ENCODE peak calls at places on chromosomes 5 and 9, in five cellular contexts. One of them, this sample, is unnamed.

GRCh38 chr5:172417983-172418630 is 36.2 kb downstream of the SH3PXD2B start:
- DNase-seq in Peyer's patch: peak
- DNase-seq in astrocyte of the spinal cord: peak
- DNase-seq in endodermal cell: no peak
- DNase-seq in fibroblast of the aortic adventitia: peak
- DNase-seq in this sample: no peak

GRCh38 chr5:179900206-179900605 is 7.5 kb downstream of the TBC1D9B start:
- DNase-seq in endodermal cell: no peak
- DNase-seq in fibroblast of the aortic adventitia: no peak
- DNase-seq in Peyer's patch: no peak
- DNase-seq in astrocyte of the spinal cord: no peak
- DNase-seq in this sample: no peak

GRCh38 chr5:34016243-34016642 is 8.4 kb upstream of the AMACR start:
- DNase-seq in astrocyte of the spinal cord: no peak
- DNase-seq in fibroblast of the aortic adventitia: no peak
- DNase-seq in endodermal cell: no peak
- DNase-seq in Peyer's patch: no peak
- DNase-seq in this sample: no peak

GRCh38 chr5:135934939-135935338 is 19.8 kb downstream of the LECT2 start:
- DNase-seq in fibroblast of the aortic adventitia: peak
- DNase-seq in astrocyte of the spinal cord: peak
- DNase-seq in endodermal cell: no peak
- DNase-seq in Peyer's patch: no peak
- DNase-seq in this sample: no peak

GRCh38 chr9:33467526-33467925 is 6.2 kb downstream of the NOL6 start:
- DNase-seq in Peyer's patch: peak
- DNase-seq in astrocyte of the spinal cord: no peak
- DNase-seq in endodermal cell: no peak
- DNase-seq in fibroblast of the aortic adventitia: no peak
- DNase-seq in this sample: no peak

GRCh38 chr5:45800331-45800730 is 104.2 kb upstream of the HCN1 start:
- DNase-seq in endodermal cell: no peak
- DNase-seq in Peyer's patch: no peak
- DNase-seq in fibroblast of the aortic adventitia: no peak
- DNase-seq in astrocyte of the spinal cord: no peak
- DNase-seq in this sample: no peak

GRCh38 chr9:136054146-136054545 is 40.9 kb downstream of the NACC2 start:
- DNase-seq in Peyer's patch: no peak
- DNase-seq in fibroblast of the aortic adventitia: no peak
- DNase-seq in endodermal cell: no peak
- DNase-seq in astrocyte of the spinal cord: no peak
- DNase-seq in this sample: no peak

GRCh38 chr9:3677541-3677940 is 151.7 kb upstream of the RFX3 start:
- DNase-seq in endodermal cell: no peak
- DNase-seq in astrocyte of the spinal cord: no peak
- DNase-seq in Peyer's patch: no peak
- DNase-seq in fibroblast of the aortic adventitia: no peak
- DNase-seq in this sample: no peak

GRCh38 chr9:109101810-109102209 is 17.9 kb downstream of the TMEM245 start:
- DNase-seq in endodermal cell: no peak
- DNase-seq in Peyer's patch: no peak
- DNase-seq in fibroblast of the aortic adventitia: peak
- DNase-seq in astrocyte of the spinal cord: peak
- DNase-seq in this sample: no peak

GRCh38 chr9:90641090-90641489 is 1.5 kb downstream of the DIRAS2 start:
- DNase-seq in endodermal cell: no peak
- DNase-seq in astrocyte of the spinal cord: no peak
- DNase-seq in Peyer's patch: no peak
- DNase-seq in fibroblast of the aortic adventitia: no peak
- DNase-seq in this sample: no peak

GRCh38 chr5:135944967-135945560 is 9.7 kb downstream of the LECT2 start:
- DNase-seq in fibroblast of the aortic adventitia: peak
- DNase-seq in astrocyte of the spinal cord: peak
- DNase-seq in endodermal cell: peak
- DNase-seq in Peyer's patch: peak
- DNase-seq in this sample: no peak

GRCh38 chr5:100623719-100624118 is 88.5 kb downstream of the FAM174A start:
- DNase-seq in astrocyte of the spinal cord: peak
- DNase-seq in Peyer's patch: no peak
- DNase-seq in fibroblast of the aortic adventitia: peak
- DNase-seq in endodermal cell: no peak
- DNase-seq in this sample: no peak

GRCh38 chr9:137303893-137304382 is 1.9 kb upstream of the NRARP start:
- DNase-seq in fibroblast of the aortic adventitia: no peak
- DNase-seq in Peyer's patch: no peak
- DNase-seq in endodermal cell: peak
- DNase-seq in astrocyte of the spinal cord: no peak
- DNase-seq in this sample: no peak

GRCh38 chr9:99216073-99216472 is 5.7 kb downstream of the ALG2 start:
- DNase-seq in endodermal cell: no peak
- DNase-seq in Peyer's patch: no peak
- DNase-seq in astrocyte of the spinal cord: no peak
- DNase-seq in fibroblast of the aortic adventitia: no peak
- DNase-seq in this sample: no peak

GRCh38 chr5:157651623-157652376 is 438 bp downstream of the SOX30 start:
- DNase-seq in Peyer's patch: peak
- DNase-seq in fibroblast of the aortic adventitia: no peak
- DNase-seq in endodermal cell: peak
- DNase-seq in astrocyte of the spinal cord: peak
- DNase-seq in this sample: peak
- TF ChIP-seq CTCF in Peyer's patch: peak
- TF ChIP-seq CTCF in fibroblast of the aortic adventitia: no peak
- TF ChIP-seq CTCF in endodermal cell: peak
- TF ChIP-seq CTCF in astrocyte of the spinal cord: peak
- TF ChIP-seq CTCF in this sample: no peak

GRCh38 chr5:75012748-75013147 is 39.6 kb downstream of the GCNT4 start:
- DNase-seq in Peyer's patch: no peak
- DNase-seq in astrocyte of the spinal cord: no peak
- DNase-seq in fibroblast of the aortic adventitia: no peak
- DNase-seq in endodermal cell: no peak
- DNase-seq in this sample: no peak
- TF ChIP-seq CTCF in Peyer's patch: no peak
- TF ChIP-seq CTCF in astrocyte of the spinal cord: no peak
- TF ChIP-seq CTCF in fibroblast of the aortic adventitia: no peak
- TF ChIP-seq CTCF in endodermal cell: no peak
- TF ChIP-seq CTCF in this sample: no peak

GRCh38 chr9:126773004-126773607 is 31.7 kb upstream of the ZBTB43 start:
- DNase-seq in Peyer's patch: no peak
- DNase-seq in endodermal cell: peak
- DNase-seq in astrocyte of the spinal cord: no peak
- DNase-seq in fibroblast of the aortic adventitia: peak
- DNase-seq in this sample: no peak
- TF ChIP-seq CTCF in Peyer's patch: peak
- TF ChIP-seq CTCF in endodermal cell: peak
- TF ChIP-seq CTCF in astrocyte of the spinal cord: peak
- TF ChIP-seq CTCF in fibroblast of the aortic adventitia: peak
- TF ChIP-seq CTCF in this sample: no peak

GRCh38 chr5:95731571-95732554 is 727 bp downstream of the RHOBTB3 start:
- DNase-seq in astrocyte of the spinal cord: peak
- DNase-seq in endodermal cell: peak
- DNase-seq in fibroblast of the aortic adventitia: peak
- DNase-seq in Peyer's patch: peak
- DNase-seq in this sample: peak
- TF ChIP-seq CTCF in astrocyte of the spinal cord: no peak
- TF ChIP-seq CTCF in endodermal cell: no peak
- TF ChIP-seq CTCF in fibroblast of the aortic adventitia: no peak
- TF ChIP-seq CTCF in Peyer's patch: no peak
- TF ChIP-seq CTCF in this sample: no peak

DNA sequence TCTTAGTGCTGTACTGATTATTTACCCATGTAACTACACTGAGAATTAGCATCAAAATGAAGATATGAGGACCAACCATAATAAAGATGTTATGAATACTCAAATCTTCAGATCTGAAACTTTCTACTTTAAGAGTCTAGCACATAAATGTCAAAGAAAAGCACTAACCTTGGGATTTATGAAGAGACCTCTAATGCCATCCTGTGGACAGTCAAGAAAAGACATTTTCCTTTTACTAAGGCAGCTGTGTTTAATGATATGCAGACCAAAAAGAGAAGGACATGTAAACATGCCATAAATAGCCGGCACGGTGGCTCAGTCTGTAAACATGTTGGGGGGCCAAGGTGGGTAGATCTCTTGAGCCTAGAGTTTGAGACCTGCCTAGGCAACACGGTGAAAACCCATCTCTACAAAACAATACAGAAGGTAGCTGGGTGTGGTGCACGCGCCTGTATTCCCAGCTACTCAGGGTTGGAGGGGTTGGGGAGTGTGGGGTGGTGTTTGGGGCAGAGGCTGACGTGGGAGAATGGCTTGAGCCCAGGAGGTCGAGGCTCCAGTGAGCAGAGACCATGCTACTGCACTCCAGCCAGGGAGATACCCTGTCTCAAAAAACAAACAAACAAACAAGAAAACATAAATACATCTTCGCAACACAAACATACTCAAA is 266.9 kb upstream of the TYRP1 start:
- DNase-seq in astrocyte of the spinal cord: peak
- DNase-seq in endodermal cell: peak
- DNase-seq in Peyer's patch: no peak
- DNase-seq in fibroblast of the aortic adventitia: peak
- DNase-seq in this sample: no peak
- TF ChIP-seq CTCF in astrocyte of the spinal cord: no peak
- TF ChIP-seq CTCF in endodermal cell: peak
- TF ChIP-seq CTCF in Peyer's patch: no peak
- TF ChIP-seq CTCF in fibroblast of the aortic adventitia: peak
- TF ChIP-seq CTCF in this sample: no peak

DNA sequence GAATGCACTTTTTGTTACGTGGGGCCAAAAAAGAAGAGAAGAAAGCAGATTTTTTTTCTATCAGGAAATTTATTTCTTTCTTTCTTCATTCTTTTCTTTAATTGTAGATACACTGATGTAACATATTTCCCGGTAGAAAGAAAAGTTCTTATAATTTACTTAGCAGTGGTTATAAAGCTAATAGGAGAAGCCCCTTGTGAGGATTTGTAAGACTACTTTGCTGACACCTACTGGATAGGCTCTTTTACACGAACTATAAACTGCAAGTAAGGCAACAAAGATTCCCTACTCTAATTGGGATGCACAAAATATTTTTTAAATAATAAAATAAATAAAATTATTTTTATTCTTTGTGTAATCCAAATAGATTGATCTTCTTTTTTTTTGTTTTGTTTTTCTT is 284.4 kb downstream of the DNAH5 start:
- DNase-seq in endodermal cell: no peak
- DNase-seq in astrocyte of the spinal cord: peak
- DNase-seq in Peyer's patch: no peak
- DNase-seq in fibroblast of the aortic adventitia: peak
- DNase-seq in this sample: no peak
- TF ChIP-seq CTCF in endodermal cell: peak
- TF ChIP-seq CTCF in astrocyte of the spinal cord: peak
- TF ChIP-seq CTCF in Peyer's patch: no peak
- TF ChIP-seq CTCF in fibroblast of the aortic adventitia: peak
- TF ChIP-seq CTCF in this sample: no peak

GRCh38 chr5:160685219-160685618 is 166.8 kb downstream of the ATP10B start:
- DNase-seq in Peyer's patch: peak
- DNase-seq in fibroblast of the aortic adventitia: no peak
- DNase-seq in endodermal cell: no peak
- DNase-seq in astrocyte of the spinal cord: no peak
- DNase-seq in this sample: no peak

GRCh38 chr5:160685695-160686094 is 166.3 kb downstream of the ATP10B start:
- DNase-seq in Peyer's patch: no peak
- DNase-seq in fibroblast of the aortic adventitia: no peak
- DNase-seq in astrocyte of the spinal cord: no peak
- DNase-seq in endodermal cell: no peak
- DNase-seq in this sample: no peak
- TF ChIP-seq CTCF in Peyer's patch: peak
- TF ChIP-seq CTCF in fibroblast of the aortic adventitia: no peak
- TF ChIP-seq CTCF in astrocyte of the spinal cord: no peak
- TF ChIP-seq CTCF in endodermal cell: peak
- TF ChIP-seq CTCF in this sample: no peak

GRCh38 chr9:79473704-79474103 is 98.1 kb upstream of the TLE4 start:
- DNase-seq in endodermal cell: no peak
- DNase-seq in fibroblast of the aortic adventitia: no peak
- DNase-seq in Peyer's patch: no peak
- DNase-seq in astrocyte of the spinal cord: no peak
- DNase-seq in this sample: no peak

GRCh38 chr9:79470957-79471356 is 100.8 kb upstream of the TLE4 start:
- DNase-seq in endodermal cell: no peak
- DNase-seq in astrocyte of the spinal cord: no peak
- DNase-seq in fibroblast of the aortic adventitia: no peak
- DNase-seq in Peyer's patch: no peak
- DNase-seq in this sample: no peak

GRCh38 chr9:79469164-79469563 is 102.6 kb upstream of the TLE4 start:
- DNase-seq in fibroblast of the aortic adventitia: no peak
- DNase-seq in endodermal cell: no peak
- DNase-seq in Peyer's patch: no peak
- DNase-seq in astrocyte of the spinal cord: no peak
- DNase-seq in this sample: no peak

GRCh38 chr9:79477241-79477830 is 94.4 kb upstream of the TLE4 start:
- DNase-seq in endodermal cell: no peak
- DNase-seq in astrocyte of the spinal cord: peak
- DNase-seq in Peyer's patch: no peak
- DNase-seq in fibroblast of the aortic adventitia: no peak
- DNase-seq in this sample: no peak

DNA sequence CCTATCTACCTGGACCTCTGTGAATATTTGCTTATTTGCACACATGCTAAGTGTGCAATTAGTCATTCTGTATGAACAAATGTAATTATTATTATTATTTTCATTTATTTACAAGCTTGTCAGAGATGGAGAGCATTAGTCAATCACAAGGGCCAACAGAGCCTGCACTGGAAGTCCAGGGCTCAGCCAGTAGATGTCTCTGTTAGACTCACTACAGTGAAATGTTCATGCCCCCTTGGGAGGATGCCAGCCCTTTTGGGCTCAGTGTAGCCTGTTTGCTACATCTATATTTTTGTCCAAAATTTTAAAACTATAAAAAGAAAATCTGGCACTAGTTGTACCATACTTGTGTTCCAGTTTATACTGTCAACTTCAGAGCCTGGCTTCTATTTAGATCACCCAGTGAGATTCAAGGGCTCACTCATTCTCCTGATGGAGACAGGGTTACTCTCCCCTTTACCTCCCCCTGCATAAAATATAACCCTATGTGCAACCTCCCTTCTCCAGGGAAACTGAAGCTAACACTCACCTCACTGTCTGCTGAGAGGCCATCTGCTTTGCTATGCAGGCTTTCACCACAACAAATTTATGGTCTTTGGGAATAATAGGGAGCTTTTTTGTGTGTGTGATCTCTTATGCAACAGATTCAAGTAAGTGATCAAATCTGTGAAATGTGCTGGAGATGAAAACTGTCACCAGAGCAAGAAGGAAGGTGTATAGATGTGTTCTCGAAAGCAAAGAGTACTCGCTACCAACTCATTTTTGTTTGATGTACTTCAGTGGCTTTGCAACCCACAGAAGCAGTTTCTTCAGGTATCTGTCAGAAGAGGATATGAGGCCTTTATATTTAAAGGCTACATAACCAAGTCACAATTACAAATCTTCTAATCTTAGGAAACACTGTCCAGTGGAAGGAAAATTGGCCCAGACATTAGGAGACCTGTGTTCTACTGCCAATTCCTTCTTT is 99.9 kb upstream of the TLE4 start:
- DNase-seq in Peyer's patch: peak
- DNase-seq in astrocyte of the spinal cord: peak
- DNase-seq in endodermal cell: no peak
- DNase-seq in fibroblast of the aortic adventitia: peak
- DNase-seq in this sample: no peak
- TF ChIP-seq CTCF in Peyer's patch: no peak
- TF ChIP-seq CTCF in astrocyte of the spinal cord: peak
- TF ChIP-seq CTCF in endodermal cell: peak
- TF ChIP-seq CTCF in fibroblast of the aortic adventitia: no peak
- TF ChIP-seq CTCF in this sample: no peak